ENCODE peak calls at places on chromosomes 5 and 9, in four cellular contexts. A, P, F and V are unnamed samples.

GRCh38 chr9:121324755-121325154 is 45.3 kb downstream of the STOM start:
- DNase-seq in A (no peak), P (no peak), F (no peak), V (no peak)

GRCh38 chr5:137733922-137734695 is 1.8 kb downstream of the KLHL3 start:
- DNase-seq in A (no peak), P (no peak), F (no peak), V (no peak)

GRCh38 chr5:82375488-82376294 is 97.5 kb upstream of the RPS23 start:
- DNase-seq in A (no peak), P (no peak), F (peak), V (no peak)

GRCh38 chr5:10711562-10711961 is 49.5 kb downstream of the DAP start:
- DNase-seq in A (no peak), P (no peak), F (no peak), V (no peak)

GRCh38 chr5:136810198-136810823 is 445.0 kb upstream of the TRPC7 start:
- DNase-seq in A (peak), P (peak), F (no peak), V (no peak)

GRCh38 chr9:134163374-134164196 is 779 bp downstream of the RNU6ATAC start:
- DNase-seq in A (peak), P (no peak), F (no peak), V (peak)

GRCh38 chr9:128887914-128888350 is 6.0 kb downstream of the LRRC8A start:
- DNase-seq in A (no peak), P (no peak), F (no peak), V (no peak)

GRCh38 chr9:6229604-6230003 is 14.0 kb downstream of the IL33 start:
- DNase-seq in A (no peak), P (no peak), F (no peak), V (no peak)

GRCh38 chr9:16282216-16282615 is 588.3 kb downstream of the BNC2 start:
- DNase-seq in A (no peak), P (no peak), F (no peak), V (no peak)

GRCh38 chr9:89961616-89962341 is 357.0 kb downstream of the GADD45G start:
- DNase-seq in A (no peak), P (no peak), F (no peak), V (no peak)

GRCh38 chr5:127011151-127011550 is 19.2 kb downstream of the MARCHF3 start:
- DNase-seq in A (no peak), P (no peak), F (no peak), V (no peak)

GRCh38 chr5:77629553-77630245 is 8.8 kb downstream of the OTP start:
- DNase-seq in A (no peak), P (no peak), F (no peak), V (no peak)

GRCh38 chr9:27377811-27378345 is 80.9 kb upstream of the EQTN start:
- DNase-seq in A (no peak), P (no peak), F (no peak), V (no peak)

GRCh38 chr9:89789922-89790510 is 185.2 kb downstream of the GADD45G start:
- DNase-seq in A (no peak), P (no peak), F (no peak), V (no peak)

GRCh38 chr5:35803221-35803651 is 53.5 kb upstream of the IL7R start:
- DNase-seq in A (no peak), P (no peak), F (no peak), V (no peak)

GRCh38 chr9:23563497-23563896 is 262.5 kb downstream of the ELAVL2 start:
- DNase-seq in A (no peak), P (no peak), F (no peak), V (no peak)

GRCh38 chr9:134130503-134131375 is 5.1 kb upstream of the WDR5 start:
- DNase-seq in A (no peak), P (no peak), F (peak), V (no peak)

GRCh38 chr5:134370306-134370870 is 981 bp upstream of the UBE2B start:
- DNase-seq in A (no peak), P (no peak), F (no peak), V (no peak)

GRCh38 chr9:32502459-32502858 is 23.5 kb downstream of the RIGI start:
- DNase-seq in A (no peak), P (no peak), F (no peak), V (no peak)

GRCh38 chr5:58773744-58774441 is 191.0 kb downstream of the RAB3C start:
- DNase-seq in A (no peak), P (no peak), F (no peak), V (no peak)

GRCh38 chr9:4225291-4226119 is 74.4 kb downstream of the GLIS3 start:
- DNase-seq in A (no peak), P (no peak), F (no peak), V (no peak)
- TF ChIP-seq CTCF in A (no peak), P (no peak), F (no peak), V (no peak)

DNA sequence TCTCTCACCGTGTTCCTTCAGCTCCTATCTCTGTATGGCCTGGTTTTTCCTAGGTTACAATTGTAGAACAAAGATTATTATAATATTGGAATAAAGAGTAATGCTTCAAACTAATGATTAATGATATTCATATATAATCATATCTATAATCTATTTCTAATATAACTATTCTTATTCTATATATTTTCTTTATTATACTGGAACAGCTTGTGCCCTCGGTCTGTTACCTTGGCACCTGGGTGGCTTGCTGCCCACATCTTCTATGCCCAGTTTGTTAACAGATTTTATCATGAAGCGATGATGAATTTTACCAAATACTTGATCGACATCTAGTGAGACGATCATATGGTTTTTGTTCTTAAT is 363.6 kb upstream of the TYRP1 start:
- DNase-seq in A (no peak), P (no peak), F (no peak), V (no peak)
- TF ChIP-seq CTCF in A (no peak), P (peak), F (no peak), V (no peak)

GRCh38 chr9:131178382-131178781 is 53.0 kb downstream of the NUP214 start:
- DNase-seq in A (peak), P (peak), F (peak), V (no peak)
- TF ChIP-seq CTCF in A (peak), P (peak), F (peak), V (peak)

GRCh38 chr5:119270955-119271757 is 84.7 kb upstream of the TNFAIP8 start:
- DNase-seq in A (no peak), P (no peak), F (no peak), V (no peak)

GRCh38 chr5:119269061-119269579 is 86.7 kb upstream of the TNFAIP8 start:
- DNase-seq in A (no peak), P (peak), F (peak), V (no peak)

GRCh38 chr5:119270121-119270565 is 85.7 kb upstream of the TNFAIP8 start:
- DNase-seq in A (no peak), P (no peak), F (no peak), V (no peak)

GRCh38 chr5:119268387-119269060 is 87.3 kb upstream of the TNFAIP8 start:
- DNase-seq in A (peak), P (peak), F (peak), V (peak)

GRCh38 chr5:119267958-119268386 is 87.8 kb upstream of the TNFAIP8 start:
- DNase-seq in A (peak), P (peak), F (peak), V (peak)
- TF ChIP-seq CTCF in A (no peak), P (peak), F (no peak), V (no peak)

GRCh38 chr9:126624912-126625311 is 11.2 kb downstream of the LMX1B start:
- DNase-seq in A (no peak), P (no peak), F (no peak), V (no peak)

GRCh38 chr9:126622872-126623271 is 9.1 kb downstream of the LMX1B start:
- DNase-seq in A (no peak), P (no peak), F (no peak), V (no peak)

GRCh38 chr9:126623314-126623666 is 9.6 kb downstream of the LMX1B start:
- DNase-seq in A (no peak), P (no peak), F (no peak), V (no peak)

GRCh38 chr9:126624453-126624872 is 10.7 kb downstream of the LMX1B start:
- DNase-seq in A (no peak), P (no peak), F (no peak), V (no peak)

DNA sequence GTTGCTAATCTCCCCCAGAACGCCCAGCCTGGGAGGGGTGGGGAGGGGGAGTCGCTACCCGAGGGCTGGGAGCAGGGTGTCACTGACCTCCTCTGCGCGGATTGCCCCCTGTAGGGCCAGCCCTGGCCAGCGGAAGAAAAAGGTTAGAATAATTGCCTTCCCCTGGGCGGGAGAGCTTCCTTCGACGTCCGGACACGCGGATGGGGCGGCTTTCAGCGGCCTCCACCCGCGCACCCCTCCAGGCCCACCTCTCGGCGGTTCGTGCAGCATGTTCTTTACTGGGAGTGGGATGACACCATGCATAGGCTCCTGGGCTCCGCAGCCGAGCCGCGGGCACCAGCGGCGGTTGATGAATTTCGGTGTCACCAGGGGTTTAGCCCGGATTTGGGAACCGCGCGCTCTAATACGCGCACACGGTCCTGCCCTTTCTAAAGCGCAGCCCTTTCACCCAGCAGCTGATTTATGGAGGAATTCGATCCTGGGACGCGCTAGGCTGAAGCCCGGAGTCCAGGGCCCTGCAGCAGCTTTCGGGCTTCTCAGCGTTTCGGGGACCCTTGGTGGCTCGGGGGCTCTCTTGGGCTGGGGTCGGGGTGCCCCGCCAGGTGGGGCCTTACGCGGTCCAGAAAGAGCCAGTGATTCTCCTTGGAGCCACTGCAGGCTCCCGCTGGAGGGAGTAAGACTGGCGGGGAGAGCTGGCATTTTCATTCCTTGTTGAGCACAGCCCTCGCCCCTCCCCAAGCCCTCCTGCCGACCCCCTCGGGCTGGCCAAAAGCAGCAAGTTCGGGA is 10.1 kb downstream of the LMX1B start:
- DNase-seq in A (no peak), P (no peak), F (no peak), V (no peak)
- TF ChIP-seq CTCF in A (no peak), P (no peak), F (no peak), V (no peak)

GRCh38 chr5:40716000-40716399 is 36.3 kb downstream of the PTGER4 start:
- DNase-seq in A (no peak), P (no peak), F (no peak), V (no peak)
- TF ChIP-seq CTCF in A (no peak), P (peak), F (no peak), V (no peak)

DNA sequence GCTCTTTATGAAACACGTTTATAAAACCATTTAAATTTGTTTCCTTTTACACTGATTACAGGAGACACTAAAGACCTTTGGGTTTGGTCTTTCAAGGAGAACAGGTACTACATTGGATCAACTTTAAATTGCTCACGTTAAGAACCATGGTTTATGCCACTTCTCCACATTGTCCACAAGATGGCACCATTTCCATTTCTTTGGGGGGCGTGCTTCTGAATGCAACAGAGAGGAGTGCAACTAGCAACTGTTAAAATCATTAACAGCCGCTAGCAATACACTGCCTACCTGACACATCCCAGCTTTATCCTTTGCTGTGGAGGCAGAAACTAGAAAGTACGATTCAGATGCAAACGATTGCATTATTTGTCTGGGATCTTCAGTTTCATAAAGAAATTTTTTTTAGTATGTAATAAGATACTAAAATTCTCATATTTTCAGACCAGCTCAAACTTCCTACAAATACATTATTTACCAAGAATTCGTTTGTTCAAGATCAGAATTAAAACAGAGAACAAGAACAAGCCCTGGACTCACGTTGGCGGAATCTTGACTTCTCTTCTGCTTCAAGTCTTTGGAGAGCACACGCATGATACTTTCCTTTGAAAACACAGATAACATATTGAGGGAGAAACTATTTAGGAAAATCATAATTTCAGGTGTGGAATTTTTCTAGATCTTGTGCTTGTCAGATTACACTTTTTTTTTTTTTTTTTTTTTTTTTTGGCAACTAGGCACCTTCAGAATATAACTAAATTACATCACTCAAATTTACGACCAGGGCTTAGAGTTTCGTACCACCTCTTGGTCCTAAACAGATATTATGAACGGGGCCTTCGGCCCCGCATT is 702 bp downstream of the CDC20B start:
- DNase-seq in A (no peak), P (peak), F (peak), V (no peak)
- TF ChIP-seq CTCF in A (peak), P (peak), F (peak), V (no peak)

DNA sequence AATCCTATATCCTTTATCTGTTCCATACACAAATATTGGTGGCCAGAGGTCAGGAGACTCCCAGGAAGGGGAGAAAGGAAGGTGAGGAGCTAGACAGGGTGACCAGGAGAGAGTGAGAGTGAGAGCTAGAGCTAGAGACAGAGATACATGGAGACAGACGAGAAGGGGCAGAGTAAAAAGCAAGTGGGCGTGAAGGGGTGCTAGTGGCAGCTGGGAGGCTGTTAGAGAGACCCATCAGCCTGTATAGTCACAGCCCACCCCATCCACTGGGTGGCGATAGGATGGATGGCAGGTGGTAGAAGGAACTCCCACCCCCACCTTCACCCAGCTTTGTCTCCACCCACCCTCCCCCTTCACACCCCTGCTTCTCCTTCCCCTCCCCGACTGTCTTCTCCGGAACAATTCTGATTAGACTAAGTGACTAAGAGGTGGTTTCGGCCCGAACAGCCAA is 32.8 kb downstream of the PCDH1 start:
- DNase-seq in A (no peak), P (no peak), F (no peak), V (no peak)
- TF ChIP-seq CTCF in A (no peak), P (no peak), F (no peak), V (no peak)

DNA sequence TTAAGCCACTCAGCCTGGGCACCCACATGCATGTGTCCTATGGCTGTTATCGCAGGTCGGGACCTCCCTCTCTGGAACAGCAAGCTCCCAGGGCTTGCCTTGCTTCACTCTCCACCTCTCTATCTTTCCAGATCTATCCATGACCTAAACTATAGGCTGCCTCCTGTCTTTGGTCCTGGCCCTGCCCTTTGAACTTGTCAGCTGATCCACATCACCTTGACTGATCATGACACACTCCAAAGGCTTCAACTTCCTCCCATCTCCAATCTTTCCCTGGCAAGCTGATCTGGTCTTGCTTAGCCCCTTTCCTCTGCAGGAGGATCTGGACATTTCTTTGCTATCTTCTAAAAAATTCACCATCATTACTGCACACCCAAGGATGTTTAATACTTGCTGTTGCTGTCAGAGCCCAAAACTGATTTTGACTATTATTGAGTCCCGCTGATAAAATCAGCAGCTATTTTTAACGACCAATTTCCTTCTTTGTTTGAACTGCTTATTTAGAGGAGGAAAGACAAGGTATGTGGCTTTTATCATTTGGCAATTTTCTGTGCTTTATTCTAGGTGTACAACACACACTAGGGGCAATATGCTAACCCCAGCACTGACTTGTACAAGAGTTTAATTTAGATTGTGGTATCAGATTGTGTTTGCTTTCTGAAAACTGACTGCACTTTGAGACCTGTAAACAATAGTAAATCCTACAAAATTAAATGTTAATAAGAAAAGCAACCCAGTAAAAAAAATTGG is 33.5 kb downstream of the CARTPT start:
- DNase-seq in A (no peak), P (no peak), F (no peak), V (no peak)
- TF ChIP-seq CTCF in A (no peak), P (no peak), F (no peak), V (no peak)